ENCODE peak calls at places on chromosomes 5 and 9, in seven cellular contexts. P, L, X, B, A, V and Q are unnamed samples.

GRCh38 chr5:66307647-66308257 is 163.7 kb downstream of the SREK1 start:
- DNase-seq in V (peak; percentile 85), L (peak; percentile 67), A (peak; percentile 63), X (peak; percentile 85), P (no peak), B (peak; percentile 15), Q (no peak)

GRCh38 chr5:73215891-73216610 is 43.1 kb downstream of the TMEM174 start:
- DNase-seq in L (peak; percentile 77), B (no peak), V (peak; percentile 32), P (peak; percentile 91), A (peak; percentile 75), X (peak; percentile 77), Q (peak; percentile 93)

GRCh38 chr9:89529243-89530030 is 31.5 kb upstream of the SEMA4D start:
- DNase-seq in P (no peak), B (no peak), L (no peak), V (peak; percentile 99), A (no peak), X (no peak), Q (no peak)

GRCh38 chr5:158261669-158262367 is 402.9 kb upstream of the CLINT1 start:
- DNase-seq in V (no peak), L (no peak), P (no peak), A (no peak), X (no peak), B (no peak), Q (no peak)

GRCh38 chr9:12684923-12685468 is 8.2 kb upstream of the TYRP1 start:
- DNase-seq in A (no peak), V (no peak), X (peak; percentile 68), L (no peak), P (no peak), B (no peak), Q (no peak)

GRCh38 chr5:119269061-119269579 is 86.7 kb upstream of the TNFAIP8 start:
- DNase-seq in A (peak; percentile 27), P (peak; percentile 51), L (peak; percentile 24), V (peak; percentile 57), X (peak; percentile 37), B (no peak), Q (peak; percentile 46)

GRCh38 chr9:14323969-14324366 is 10.0 kb upstream of the NFIB start:
- DNase-seq in P (no peak), V (no peak), X (no peak), A (no peak), L (no peak), B (no peak), Q (no peak)

GRCh38 chr5:92560698-92561361 is 1020.2 kb downstream of the NR2F1-AS1 start:
- DNase-seq in A (peak; percentile 43), X (peak; percentile 87), V (no peak), L (peak; percentile 75), P (no peak), B (no peak), Q (no peak)

GRCh38 chr5:38370341-38371100 is 112.2 kb downstream of the EGFLAM start:
- DNase-seq in A (no peak), X (peak; percentile 33), V (no peak), L (no peak), P (no peak), B (no peak), Q (no peak)

GRCh38 chr5:154092356-154092755 is 53.6 kb downstream of the MFAP3 start:
- DNase-seq in B (no peak), V (no peak), P (no peak), X (peak; percentile 84), A (no peak), L (peak; percentile 38), Q (no peak)

GRCh38 chr5:88883059-88883565 is at the start of gene MEF2C:
- DNase-seq in X (peak; percentile 87), P (peak; percentile 51), A (peak; percentile 14), L (peak; percentile 91), B (peak; percentile 82), V (peak; percentile 94), Q (peak; percentile 40)

GRCh38 chr5:15827786-15828185 is 327.8 kb downstream of the FBXL7 start:
- DNase-seq in P (no peak), B (no peak), V (no peak), A (no peak), L (no peak), X (no peak), Q (no peak)

GRCh38 chr5:31811210-31811609 is 172.3 kb downstream of the PDZD2 start:
- DNase-seq in B (no peak), L (peak; percentile 77), X (peak; percentile 88), P (no peak), A (no peak), V (no peak), Q (no peak)

GRCh38 chr5:107021575-107021974 is 649.2 kb downstream of the EFNA5 start:
- DNase-seq in A (no peak), V (no peak), B (no peak), X (no peak), P (no peak), L (no peak), Q (no peak)

GRCh38 chr9:114238919-114239879 is 83.7 kb upstream of the ORM1 start:
- DNase-seq in V (no peak), B (no peak), A (no peak), P (no peak), L (peak; percentile 14), X (peak; percentile 73), Q (no peak)

GRCh38 chr9:68426755-68427154 is 70.3 kb downstream of the PGM5 start:
- DNase-seq in X (no peak), L (no peak), A (no peak), V (no peak), P (no peak), B (no peak), Q (no peak)